ENCODE peak calls at places on chromosomes 16 and 17, in five cellular contexts. One of them, this sample, is unnamed.

GRCh38 chr16:30694926-30695678 is 3.9 kb upstream of the SRCAP start:
- DNase-seq in renal cortical epithelial cell: no peak
- DNase-seq in smooth muscle cell of the brain vasculature: no peak
- DNase-seq in colonic mucosa: no peak
- DNase-seq in C1 segment of cervical spinal cord: no peak
- DNase-seq in this sample: peak

GRCh38 chr17:35390663-35391062 is 17.2 kb upstream of the SLFN11 start:
- DNase-seq in renal cortical epithelial cell: no peak
- DNase-seq in smooth muscle cell of the brain vasculature: no peak
- DNase-seq in colonic mucosa: no peak
- DNase-seq in C1 segment of cervical spinal cord: no peak
- DNase-seq in this sample: no peak

GRCh38 chr17:40340880-40341807 is 23.4 kb downstream of the GJD3 start:
- DNase-seq in renal cortical epithelial cell: peak
- DNase-seq in smooth muscle cell of the brain vasculature: no peak
- DNase-seq in colonic mucosa: peak
- DNase-seq in C1 segment of cervical spinal cord: peak
- DNase-seq in this sample: peak

GRCh38 chr16:75494696-75495601 is at the start of gene CHST6:
- DNase-seq in renal cortical epithelial cell: no peak
- DNase-seq in smooth muscle cell of the brain vasculature: no peak
- DNase-seq in colonic mucosa: peak
- DNase-seq in C1 segment of cervical spinal cord: peak
- DNase-seq in this sample: peak

GRCh38 chr16:46929378-46930332 is 43.8 kb downstream of the DNAJA2 start:
- DNase-seq in renal cortical epithelial cell: peak
- DNase-seq in smooth muscle cell of the brain vasculature: no peak
- DNase-seq in colonic mucosa: peak
- DNase-seq in C1 segment of cervical spinal cord: peak
- DNase-seq in this sample: peak

GRCh38 chr17:53391197-53391596 is 431.5 kb upstream of the KIF2B start:
- DNase-seq in renal cortical epithelial cell: no peak
- DNase-seq in smooth muscle cell of the brain vasculature: no peak
- DNase-seq in colonic mucosa: no peak
- DNase-seq in C1 segment of cervical spinal cord: no peak
- DNase-seq in this sample: no peak

GRCh38 chr16:48565752-48566151 is 44.2 kb downstream of the N4BP1 start:
- DNase-seq in renal cortical epithelial cell: no peak
- DNase-seq in smooth muscle cell of the brain vasculature: no peak
- DNase-seq in colonic mucosa: no peak
- DNase-seq in C1 segment of cervical spinal cord: no peak
- DNase-seq in this sample: no peak

GRCh38 chr16:50587543-50587942 is 39.3 kb downstream of the NKD1 start:
- DNase-seq in renal cortical epithelial cell: no peak
- DNase-seq in smooth muscle cell of the brain vasculature: no peak
- DNase-seq in colonic mucosa: no peak
- DNase-seq in C1 segment of cervical spinal cord: no peak
- DNase-seq in this sample: no peak

GRCh38 chr16:84254080-84254479 is 14.3 kb upstream of the KCNG4 start:
- DNase-seq in renal cortical epithelial cell: no peak
- DNase-seq in smooth muscle cell of the brain vasculature: no peak
- DNase-seq in colonic mucosa: no peak
- DNase-seq in C1 segment of cervical spinal cord: no peak
- DNase-seq in this sample: no peak

GRCh38 chr17:74981979-74982662 is 5.3 kb upstream of the CDR2L start:
- DNase-seq in renal cortical epithelial cell: no peak
- DNase-seq in smooth muscle cell of the brain vasculature: no peak
- DNase-seq in colonic mucosa: peak
- DNase-seq in C1 segment of cervical spinal cord: peak
- DNase-seq in this sample: peak

GRCh38 chr17:17507465-17508011 is 11.3 kb upstream of the RASD1 start:
- DNase-seq in renal cortical epithelial cell: no peak
- DNase-seq in smooth muscle cell of the brain vasculature: no peak
- DNase-seq in colonic mucosa: no peak
- DNase-seq in C1 segment of cervical spinal cord: no peak
- DNase-seq in this sample: no peak

GRCh38 chr17:48013876-48014602 is 23.6 kb downstream of the COPZ2 start:
- DNase-seq in renal cortical epithelial cell: no peak
- DNase-seq in smooth muscle cell of the brain vasculature: no peak
- DNase-seq in colonic mucosa: no peak
- DNase-seq in C1 segment of cervical spinal cord: no peak
- DNase-seq in this sample: no peak

GRCh38 chr16:491225-491919 is 36.1 kb upstream of the CAPN15 start:
- DNase-seq in renal cortical epithelial cell: no peak
- DNase-seq in smooth muscle cell of the brain vasculature: no peak
- DNase-seq in colonic mucosa: no peak
- DNase-seq in C1 segment of cervical spinal cord: no peak
- DNase-seq in this sample: no peak

GRCh38 chr16:4700380-4700996 is 7.1 kb downstream of the NUDT16L1 start:
- DNase-seq in renal cortical epithelial cell: no peak
- DNase-seq in smooth muscle cell of the brain vasculature: no peak
- DNase-seq in colonic mucosa: no peak
- DNase-seq in C1 segment of cervical spinal cord: no peak
- DNase-seq in this sample: no peak